ENCODE peak calls at places on chromosomes 12 and 14, in ten cellular contexts. G is right lobe of liver; X is A549; Z is thyroid gland; K is astrocyte; H is GM23338; S is endodermal cell; V is fibroblast of lung; I is sigmoid colon; C is CD8-positive, alpha-beta T cell. A is an unnamed sample. For H3K4me1, the result is how much of the 10 kb centered on the place peaks cover.

GRCh38 chr12:111156304-111156703 is 212.6 kb downstream of the PHETA1 start:
- DNase-seq in K (no peak), Z (no peak), X (no peak), I (no peak), H (no peak), V (no peak), S (no peak), C (no peak), G (no peak), A (no peak)

GRCh38 chr12:60935981-60936761 is 1324.0 kb upstream of the USP15 start:
- DNase-seq in Z (no peak), S (peak), V (no peak), C (no peak), H (peak), G (no peak), K (no peak), I (no peak), X (no peak), A (no peak)

GRCh38 chr14:56491299-56492285 is 88.0 kb upstream of the TMEM260 start:
- DNase-seq in X (peak), I (no peak), V (peak), K (peak), S (peak), G (no peak), H (peak), C (peak), Z (peak), A (no peak)

GRCh38 chr12:1966561-1967211 is 37.6 kb downstream of the DCP1B start:
- DNase-seq in C (no peak), G (no peak), I (peak), Z (no peak), S (no peak), V (no peak), X (no peak), H (no peak), K (no peak), A (no peak)

GRCh38 chr14:20415723-20416622 is 2.7 kb upstream of the TEP1 start:
- DNase-seq in S (peak), I (no peak), X (peak), V (peak), C (no peak), Z (peak), K (peak), G (no peak), H (peak), A (no peak)

GRCh38 chr12:75685826-75686225 is 174.4 kb upstream of the KRR1 start:
- DNase-seq in V (no peak), I (no peak), C (no peak), X (no peak), S (no peak), G (no peak), H (no peak), Z (no peak), K (no peak), A (no peak)

GRCh38 chr14:77000340-77001235 is 27.9 kb downstream of the IRF2BPL start:
- DNase-seq in I (peak), X (no peak), Z (no peak), V (peak), K (peak), G (no peak), C (no peak), S (peak), H (peak), A (no peak)

GRCh38 chr14:67623114-67623513 is 3.4 kb downstream of the ARG2 start:
- DNase-seq in H (peak), X (no peak), C (no peak), S (no peak), G (no peak), I (no peak), K (peak), Z (peak), V (peak), A (no peak)

DNA sequence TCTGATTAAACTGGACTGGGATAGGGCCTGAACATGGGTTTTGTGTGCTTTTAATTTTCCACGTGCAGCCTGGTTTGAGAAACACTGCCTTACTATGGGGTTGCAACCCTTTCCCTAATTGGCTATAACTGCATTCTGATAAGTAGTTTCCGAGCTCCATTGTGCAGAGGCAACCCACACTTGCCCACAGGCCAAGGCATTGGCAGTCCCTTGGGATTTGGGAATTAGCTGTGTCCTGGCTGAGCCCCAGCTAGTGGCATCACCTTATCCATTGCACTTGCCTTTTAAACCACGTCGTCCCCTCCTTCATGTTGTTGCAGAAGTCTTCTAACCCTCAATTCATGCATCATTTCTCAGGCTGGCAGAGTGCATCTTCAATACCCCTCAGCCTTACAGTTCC is 10.2 kb downstream of the VCPKMT start:
- DNase-seq in K (no peak), X (no peak), H (no peak), C (no peak), S (no peak), I (no peak), G (no peak), Z (no peak), V (no peak), A (no peak)
- H3K4me1 ChIP-seq in K (under half), X (under half), H (under half), C (under half), S (under half), I (under half), G (under half), Z (under half), V (under half), A (under half)

DNA sequence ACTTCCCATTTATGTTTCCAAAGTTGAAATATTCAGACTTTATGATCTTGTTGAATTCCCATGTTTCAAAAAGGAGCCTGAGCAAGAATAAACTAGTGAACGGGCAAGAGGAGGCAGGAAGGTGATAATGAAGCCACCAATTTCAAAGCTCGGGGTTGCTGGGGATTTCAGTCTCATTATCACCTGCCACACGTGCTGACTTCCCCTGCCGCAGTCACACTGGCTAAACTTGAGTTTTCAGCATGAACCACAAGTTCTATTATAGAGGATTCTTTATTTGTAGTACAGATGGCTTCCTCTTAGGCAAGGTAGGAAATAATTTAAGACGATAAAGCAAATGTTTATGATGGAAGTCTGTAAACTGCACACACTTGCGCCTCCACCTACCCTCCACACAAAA is 18.1 kb upstream of the DIABLO start:
- DNase-seq in H (no peak), Z (no peak), G (no peak), K (no peak), S (no peak), V (no peak), C (no peak), I (no peak), X (no peak), A (no peak)
- TF ChIP-seq CTCF in H (no peak), Z (no peak), G (no peak), K (no peak), S (no peak), V (no peak), C (no peak), I (no peak), X (no peak), A (no peak)

GRCh38 chr12:105325117-105325516 is 5.4 kb upstream of the C12orf75 start:
- DNase-seq in I (no peak), S (no peak), C (no peak), X (no peak), Z (no peak), G (no peak), H (no peak), V (no peak), K (no peak), A (no peak)

GRCh38 chr12:105324704-105325103 is 5.8 kb upstream of the C12orf75 start:
- DNase-seq in V (no peak), Z (no peak), K (no peak), H (no peak), C (no peak), I (no peak), X (no peak), G (no peak), S (no peak), A (no peak)

GRCh38 chr12:105321125-105321524 is 9.4 kb upstream of the C12orf75 start:
- DNase-seq in S (no peak), G (no peak), V (no peak), C (no peak), X (no peak), I (no peak), Z (no peak), H (no peak), K (no peak), A (no peak)

GRCh38 chr12:105319691-105320209 is 10.7 kb upstream of the C12orf75 start:
- DNase-seq in V (no peak), Z (no peak), X (no peak), H (peak), G (no peak), S (peak), I (no peak), C (no peak), K (no peak), A (no peak)

DNA sequence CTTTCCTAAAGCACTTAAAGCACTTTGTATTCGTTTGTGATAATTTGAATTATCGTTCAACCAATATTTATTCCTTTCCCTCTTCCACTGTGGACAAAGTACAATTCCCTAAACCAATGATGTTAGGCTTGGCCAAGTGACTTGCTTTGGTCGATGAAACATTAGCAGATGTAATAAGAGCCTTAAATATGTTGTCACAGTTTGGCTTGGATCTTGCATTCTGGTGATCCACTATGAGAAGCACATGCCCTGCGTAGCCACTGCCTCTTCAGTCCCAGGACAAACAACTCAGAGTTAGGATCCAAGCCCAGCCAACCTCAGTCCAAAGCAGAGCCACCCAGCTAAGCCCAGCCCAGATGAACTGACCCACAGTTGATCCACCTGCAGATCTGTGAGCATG is 8.4 kb upstream of the C12orf75 start:
- DNase-seq in S (no peak), K (peak), G (no peak), Z (no peak), H (no peak), I (no peak), C (no peak), V (peak), X (no peak), A (no peak)
- H3K4me1 ChIP-seq in S (under half), K (under half), G (under half), Z (under half), H (under half), I (under half), C (under half), V (under half), X (under half), A (under half)

GRCh38 chr12:123856681-123857080 is 94.6 kb downstream of the DNAH10 start:
- DNase-seq in H (no peak), I (no peak), X (no peak), Z (no peak), G (no peak), K (no peak), S (no peak), C (no peak), V (no peak), A (no peak)

GRCh38 chr12:123858176-123858575 is 96.1 kb downstream of the DNAH10 start:
- DNase-seq in K (no peak), V (no peak), C (no peak), G (no peak), X (no peak), H (no peak), Z (no peak), I (no peak), S (no peak), A (no peak)

GRCh38 chr12:123859035-123859434 is 96.9 kb downstream of the DNAH10 start:
- DNase-seq in H (peak), V (no peak), X (no peak), C (no peak), Z (no peak), G (no peak), S (peak), I (no peak), K (no peak), A (no peak)

GRCh38 chr12:123861392-123861791 is 99.3 kb downstream of the DNAH10 start:
- DNase-seq in G (no peak), C (no peak), H (no peak), S (no peak), V (no peak), I (no peak), Z (no peak), X (no peak), K (no peak), A (no peak)

DNA sequence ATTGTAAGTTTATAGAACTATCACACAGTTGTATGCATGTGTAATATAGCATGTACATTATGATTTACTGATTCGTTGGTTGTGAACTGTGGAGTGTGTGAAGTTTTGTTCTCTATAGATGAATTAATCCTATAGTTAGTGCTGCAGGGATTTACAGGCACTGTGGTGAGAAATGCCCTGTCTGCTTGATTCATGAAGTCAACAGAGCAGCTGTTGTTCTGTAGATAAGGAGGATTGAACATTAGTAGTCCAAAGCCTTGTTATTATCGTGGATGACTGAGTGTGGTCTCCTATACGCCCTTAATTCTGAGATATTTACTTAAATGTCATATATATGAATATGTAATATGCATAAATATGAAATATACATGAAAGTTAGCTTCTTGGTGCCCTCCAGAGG is 98.3 kb downstream of the DNAH10 start:
- DNase-seq in C (no peak), K (no peak), I (no peak), G (no peak), V (peak), H (no peak), X (no peak), S (no peak), Z (no peak), A (no peak)
- TF ChIP-seq CTCF in C (no peak), K (no peak), I (no peak), G (no peak), V (no peak), H (no peak), X (no peak), S (no peak), Z (no peak), A (no peak)

GRCh38 chr14:103390605-103391004 is 5.4 kb downstream of the MARK3 start:
- DNase-seq in K (no peak), I (no peak), V (no peak), Z (no peak), H (no peak), X (no peak), S (no peak), G (no peak), C (no peak), A (no peak)

GRCh38 chr14:103393078-103393477 is 7.9 kb downstream of the MARK3 start:
- DNase-seq in H (no peak), C (no peak), X (no peak), G (no peak), I (no peak), S (no peak), K (no peak), Z (no peak), V (no peak), A (no peak)

GRCh38 chr14:103391048-103391447 is 5.8 kb downstream of the MARK3 start:
- DNase-seq in V (peak), K (peak), C (peak), H (peak), I (no peak), Z (peak), X (peak), G (no peak), S (no peak), A (no peak)

GRCh38 chr14:103392572-103392971 is 7.4 kb downstream of the MARK3 start:
- DNase-seq in X (no peak), V (no peak), S (no peak), Z (no peak), I (no peak), G (no peak), K (no peak), H (no peak), C (no peak), A (no peak)

DNA sequence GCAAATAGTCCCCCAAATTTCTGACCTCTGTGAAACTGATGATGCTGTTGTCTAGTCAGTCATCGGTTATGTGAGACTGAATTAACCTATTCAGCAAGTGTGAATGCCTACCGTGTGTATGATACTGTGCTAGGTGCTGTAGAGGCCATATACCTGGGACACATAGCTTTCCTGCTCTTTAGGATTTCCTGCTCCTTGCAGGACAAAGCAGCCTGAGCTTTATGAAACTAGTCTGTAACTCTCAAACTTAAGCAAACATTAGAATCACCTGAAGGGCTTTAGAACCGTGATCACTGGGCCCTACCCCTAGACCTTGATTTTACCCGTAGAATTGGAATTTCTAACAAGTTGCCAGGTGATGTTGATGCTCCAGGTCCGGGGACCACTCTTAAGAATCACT is 6.9 kb downstream of the MARK3 start:
- DNase-seq in V (no peak), Z (no peak), H (no peak), I (no peak), C (no peak), G (no peak), X (no peak), K (no peak), S (no peak), A (no peak)
- H3K4me1 ChIP-seq in V (under half), Z (half or more), H (under half), I (half or more), C (half or more), G (under half), X (half or more), K (under half), S (under half), A (half or more)

GRCh38 chr14:36655963-36656768 is 5.5 kb upstream of the PAX9 start:
- DNase-seq in S (peak), C (no peak), K (no peak), X (peak), Z (peak), G (peak), V (no peak), H (peak), I (no peak), A (peak)

GRCh38 chr14:36659010-36659821 is 2.4 kb upstream of the PAX9 start:
- DNase-seq in X (no peak), G (no peak), K (no peak), S (peak), I (no peak), Z (no peak), C (no peak), V (no peak), H (no peak), A (no peak)

GRCh38 chr14:36658091-36659009 is 3.3 kb upstream of the PAX9 start:
- DNase-seq in Z (no peak), I (no peak), S (peak), C (no peak), X (no peak), V (no peak), H (peak), G (no peak), K (no peak), A (no peak)

GRCh38 chr14:36656769-36657408 is 4.8 kb upstream of the PAX9 start:
- DNase-seq in I (no peak), V (peak), X (no peak), S (no peak), G (no peak), H (peak), C (no peak), Z (no peak), K (no peak), A (no peak)

DNA sequence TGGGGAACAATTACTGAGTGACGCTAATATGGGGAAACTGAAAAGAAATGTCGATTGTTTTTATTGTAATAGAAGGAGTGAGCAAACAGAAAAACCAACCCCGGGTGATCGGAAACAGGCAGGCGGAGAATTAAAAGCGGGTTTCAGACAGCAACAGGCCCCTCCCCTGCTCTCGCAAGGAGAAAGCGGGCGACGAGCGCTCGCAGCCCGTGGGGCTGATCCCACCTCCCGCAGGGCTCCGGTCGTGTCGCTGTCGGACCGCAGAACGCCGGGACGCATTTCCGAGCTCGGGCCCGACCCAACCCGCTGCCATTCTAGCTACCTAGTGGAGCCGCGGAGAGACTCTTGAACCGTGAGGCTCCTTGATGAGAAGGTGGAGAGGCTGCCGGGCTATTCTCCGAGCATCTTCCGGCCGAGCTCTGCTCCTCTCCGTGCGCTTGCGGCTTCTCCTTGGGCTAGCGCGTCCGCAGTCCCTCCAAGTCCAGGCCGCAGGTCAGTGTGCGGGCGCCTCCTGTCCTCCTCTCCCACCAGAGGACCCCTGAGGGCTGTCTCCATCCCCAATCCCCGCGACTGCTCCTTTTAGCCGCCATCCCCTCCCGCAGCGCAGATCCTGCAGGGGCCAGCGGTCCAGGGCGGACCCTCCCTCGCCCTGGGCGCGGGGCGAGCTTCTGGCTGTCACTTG is 4.1 kb upstream of the PAX9 start:
- DNase-seq in H (peak), K (no peak), X (no peak), G (peak), V (no peak), S (peak), Z (peak), I (no peak), C (no peak), A (no peak)
- TF ChIP-seq CTCF in H (no peak), K (no peak), X (no peak), G (no peak), V (no peak), S (no peak), Z (no peak), I (no peak), C (no peak), A (no peak)

GRCh38 chr14:73775339-73776193 is 61.4 kb upstream of the PNMA1 start:
- DNase-seq in V (no peak), X (no peak), S (peak), H (no peak), G (no peak), C (no peak), I (peak), Z (no peak), K (no peak), A (no peak)
- H3K4me1 ChIP-seq in V (under half), X (under half), S (under half), H (under half), G (under half), C (half or more), I (half or more), Z (half or more), K (under half), A (half or more)

DNA sequence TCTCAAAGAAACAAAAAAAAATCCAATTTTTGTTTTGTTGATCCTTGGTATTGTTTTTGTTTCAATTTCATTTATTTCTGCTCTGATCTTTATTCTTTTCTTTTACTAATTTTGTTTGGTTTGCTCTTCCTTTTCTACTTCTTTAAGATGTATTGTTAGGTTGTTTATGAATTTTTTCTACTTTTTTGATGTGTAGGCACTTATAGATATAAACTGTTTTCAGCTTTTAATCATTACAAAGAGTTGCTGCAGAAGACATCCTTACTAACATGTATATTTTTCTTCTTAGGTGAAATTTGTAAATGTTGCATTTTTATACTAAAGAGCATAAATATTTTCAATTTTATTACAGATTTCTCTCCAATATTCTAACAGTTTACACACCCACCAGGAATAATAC is 69.8 kb downstream of the KNTC1 start:
- DNase-seq in S (no peak), I (no peak), K (no peak), X (no peak), V (no peak), Z (no peak), H (no peak), G (no peak), C (no peak), A (no peak)
- TF ChIP-seq CTCF in S (no peak), I (no peak), K (no peak), X (no peak), V (no peak), Z (no peak), H (no peak), G (no peak), C (no peak), A (no peak)